ENCODE peak calls at places on chromosomes 6 and 20, in four cellular contexts. L is non-pigmented ciliary epithelial cell, V is cerebellar cortex, Y is G401. J is an unnamed sample.

GRCh38 chr6:119575721-119576120 is 226.2 kb upstream of the MAN1A1 start:
- DNase-seq in L (peak; percentile 34), V (no peak), Y (no peak), J (no peak)

GRCh38 chr20:58907481-58908137 is 55.1 kb downstream of the GNAS start:
- DNase-seq in L (peak; percentile 98), V (peak; percentile 92), Y (peak; percentile 93), J (peak; percentile 78)

GRCh38 chr6:169409742-169410312 is 156.2 kb upstream of the THBS2 start:
- DNase-seq in L (no peak), V (no peak), Y (no peak), J (no peak)

GRCh38 chr20:62413896-62414481 is 6.9 kb upstream of the CABLES2 start:
- DNase-seq in L (no peak), V (no peak), Y (no peak), J (no peak)

GRCh38 chr6:40586800-40587201 is 363 bp downstream of the LRFN2 start:
- DNase-seq in L (no peak), V (no peak), Y (no peak), J (no peak)

GRCh38 chr6:10071631-10072220 is 343.1 kb downstream of the TFAP2A start:
- DNase-seq in L (no peak), V (no peak), Y (no peak), J (no peak)

GRCh38 chr20:17766226-17766625 is 66.5 kb downstream of the BANF2 start:
- DNase-seq in L (no peak), V (no peak), Y (no peak), J (no peak)

GRCh38 chr20:62614961-62615680 is 27.2 kb upstream of the SLCO4A1 start:
- DNase-seq in L (no peak), V (no peak), Y (no peak), J (no peak)

GRCh38 chr6:113927001-113927400 is 43.9 kb downstream of the HDAC2 start:
- DNase-seq in L (no peak), V (no peak), Y (no peak), J (no peak)

GRCh38 chr6:126477678-126478077 is 137.8 kb downstream of the CENPW start:
- DNase-seq in L (no peak), V (no peak), Y (no peak), J (no peak)

GRCh38 chr6:157242791-157243190 is 80.5 kb downstream of the TMEM242 start:
- DNase-seq in L (no peak), V (no peak), Y (no peak), J (no peak)

GRCh38 chr6:132607544-132608233 is 16.4 kb downstream of the TAAR2 start:
- DNase-seq in L (no peak), V (no peak), Y (no peak), J (peak; percentile 55)

GRCh38 chr6:44733868-44734267 is 346.4 kb downstream of the CDC5L start:
- DNase-seq in L (no peak), V (no peak), Y (no peak), J (no peak)

GRCh38 chr6:80338201-80338836 is 231.8 kb downstream of the BCKDHB start:
- DNase-seq in L (no peak), V (peak; percentile 42), Y (peak; percentile 27), J (no peak)

GRCh38 chr6:17035257-17035757 is 66.5 kb upstream of the STMND1 start:
- DNase-seq in L (no peak), V (no peak), Y (no peak), J (peak; percentile 38)

GRCh38 chr6:35359346-35359743 is 17.0 kb downstream of the PPARD start:
- DNase-seq in L (no peak), V (no peak), Y (no peak), J (no peak)